ENCODE peak calls at places on chromosomes 2 and 18, in six cellular contexts. One of them, this sample, is unnamed.

GRCh38 chr2:38508311-38509039 is 94.3 kb downstream of the HNRNPLL start:
- DNase-seq in MM.1S: peak
- DNase-seq in GM04504: no peak
- DNase-seq in pancreas: peak
- DNase-seq in stomach: peak
- DNase-seq in frontal cortex: no peak
- DNase-seq in this sample: peak

GRCh38 chr2:20621366-20622295 is 29.3 kb downstream of the HS1BP3 start:
- DNase-seq in MM.1S: no peak
- DNase-seq in GM04504: no peak
- DNase-seq in pancreas: no peak
- DNase-seq in stomach: peak
- DNase-seq in frontal cortex: no peak
- DNase-seq in this sample: peak

GRCh38 chr2:29123584-29124349 is 8.6 kb downstream of the CLIP4 start:
- DNase-seq in MM.1S: no peak
- DNase-seq in GM04504: peak
- DNase-seq in pancreas: no peak
- DNase-seq in stomach: no peak
- DNase-seq in frontal cortex: no peak
- DNase-seq in this sample: no peak

GRCh38 chr2:233965032-233965614 is 48.0 kb downstream of the TRPM8 start:
- DNase-seq in MM.1S: no peak
- DNase-seq in GM04504: no peak
- DNase-seq in pancreas: no peak
- DNase-seq in stomach: no peak
- DNase-seq in frontal cortex: no peak
- DNase-seq in this sample: no peak

GRCh38 chr18:62183578-62184195 is 3.2 kb downstream of the PIGN start:
- DNase-seq in MM.1S: peak
- DNase-seq in GM04504: no peak
- DNase-seq in pancreas: no peak
- DNase-seq in stomach: no peak
- DNase-seq in frontal cortex: peak
- DNase-seq in this sample: no peak

GRCh38 chr2:134333646-134334189 is 79.8 kb downstream of the MGAT5 start:
- DNase-seq in MM.1S: no peak
- DNase-seq in GM04504: no peak
- DNase-seq in pancreas: no peak
- DNase-seq in stomach: no peak
- DNase-seq in frontal cortex: peak
- DNase-seq in this sample: no peak

GRCh38 chr2:152071077-152071476 is 27.8 kb downstream of the CACNB4 start:
- DNase-seq in MM.1S: no peak
- DNase-seq in GM04504: no peak
- DNase-seq in pancreas: no peak
- DNase-seq in stomach: no peak
- DNase-seq in frontal cortex: no peak
- DNase-seq in this sample: no peak

GRCh38 chr2:74089816-74090745 is 57.6 kb downstream of the BOLA3 start:
- DNase-seq in MM.1S: no peak
- DNase-seq in GM04504: no peak
- DNase-seq in pancreas: no peak
- DNase-seq in stomach: no peak
- DNase-seq in frontal cortex: no peak
- DNase-seq in this sample: no peak

GRCh38 chr2:73075477-73076373 is 4.2 kb upstream of the SFXN5 start:
- DNase-seq in MM.1S: no peak
- DNase-seq in GM04504: no peak
- DNase-seq in pancreas: no peak
- DNase-seq in stomach: no peak
- DNase-seq in frontal cortex: no peak
- DNase-seq in this sample: no peak

GRCh38 chr2:180056367-180057118 is 49.4 kb upstream of the CWC22 start:
- DNase-seq in MM.1S: no peak
- DNase-seq in GM04504: no peak
- DNase-seq in pancreas: no peak
- DNase-seq in stomach: no peak
- DNase-seq in frontal cortex: no peak
- DNase-seq in this sample: no peak

GRCh38 chr2:187174582-187174981 is 273.5 kb downstream of the CALCRL start:
- DNase-seq in MM.1S: no peak
- DNase-seq in GM04504: no peak
- DNase-seq in pancreas: no peak
- DNase-seq in stomach: no peak
- DNase-seq in frontal cortex: no peak
- DNase-seq in this sample: no peak

GRCh38 chr2:222837643-222838056 is 23.2 kb upstream of the ACSL3 start:
- DNase-seq in MM.1S: no peak
- DNase-seq in GM04504: no peak
- DNase-seq in pancreas: no peak
- DNase-seq in stomach: no peak
- DNase-seq in frontal cortex: no peak
- DNase-seq in this sample: no peak

GRCh38 chr18:60445341-60445740 is 72.8 kb upstream of the MC4R start:
- DNase-seq in MM.1S: no peak
- DNase-seq in GM04504: no peak
- DNase-seq in pancreas: no peak
- DNase-seq in stomach: no peak
- DNase-seq in frontal cortex: no peak
- DNase-seq in this sample: no peak

GRCh38 chr18:42274488-42275137 is 319.6 kb downstream of the PIK3C3 start:
- DNase-seq in MM.1S: peak
- DNase-seq in GM04504: peak
- DNase-seq in pancreas: no peak
- DNase-seq in stomach: no peak
- DNase-seq in frontal cortex: no peak
- DNase-seq in this sample: no peak

GRCh38 chr2:147525724-147526489 is 318.9 kb upstream of the ACVR2A start:
- DNase-seq in MM.1S: peak
- DNase-seq in GM04504: no peak
- DNase-seq in pancreas: no peak
- DNase-seq in stomach: peak
- DNase-seq in frontal cortex: no peak
- DNase-seq in this sample: no peak

GRCh38 chr2:213150315-213150951 is 979 bp downstream of the IKZF2 start:
- DNase-seq in MM.1S: no peak
- DNase-seq in GM04504: no peak
- DNase-seq in pancreas: no peak
- DNase-seq in stomach: no peak
- DNase-seq in frontal cortex: no peak
- DNase-seq in this sample: peak

GRCh38 chr18:32980896-32981295 is 208.1 kb upstream of the KLHL14 start:
- DNase-seq in MM.1S: no peak
- DNase-seq in GM04504: no peak
- DNase-seq in pancreas: no peak
- DNase-seq in stomach: no peak
- DNase-seq in frontal cortex: no peak
- DNase-seq in this sample: no peak

GRCh38 chr2:169573160-169573973 is at the start of gene FASTKD1:
- DNase-seq in MM.1S: peak
- DNase-seq in GM04504: peak
- DNase-seq in pancreas: peak
- DNase-seq in stomach: peak
- DNase-seq in frontal cortex: peak
- DNase-seq in this sample: peak

This sample was measured in transverse colon.